ENCODE peak calls at places on chromosomes 7 and 10, in eight cellular contexts. One of them, this sample, is unnamed.

GRCh38 chr10:1199897-1200721 is 143.9 kb downstream of the WDR37 start:
- DNase-seq in aorta: no peak
- DNase-seq in activated CD4-positive, alpha-beta T cell treated with anti-CD3 and anti-CD28 coated beads, Interleukin-2, amount 50 U/mL, for 48 hours: no peak
- DNase-seq in heart right ventricle: no peak
- DNase-seq in KG1: no peak
- DNase-seq in GM12865: no peak
- DNase-seq in Caki2: no peak
- DNase-seq in stimulated activated CD4-positive, alpha-beta T cell treated with anti-CD3 and anti-CD28 coated beads, Interleukin-1b, Interleukin-23, amount 100 ng/mL, for 24 hours: no peak
- DNase-seq in this sample: no peak

GRCh38 chr7:135648235-135648634 is 14.1 kb upstream of the STMP1 start:
- DNase-seq in aorta: no peak
- DNase-seq in activated CD4-positive, alpha-beta T cell treated with anti-CD3 and anti-CD28 coated beads, Interleukin-2, amount 50 U/mL, for 48 hours: no peak
- DNase-seq in heart right ventricle: no peak
- DNase-seq in KG1: no peak
- DNase-seq in GM12865: no peak
- DNase-seq in Caki2: no peak
- DNase-seq in stimulated activated CD4-positive, alpha-beta T cell treated with anti-CD3 and anti-CD28 coated beads, Interleukin-1b, Interleukin-23, amount 100 ng/mL, for 24 hours: no peak
- DNase-seq in this sample: no peak

GRCh38 chr7:146486519-146486918 is 369.9 kb downstream of the CNTNAP2 start:
- DNase-seq in aorta: no peak
- DNase-seq in activated CD4-positive, alpha-beta T cell treated with anti-CD3 and anti-CD28 coated beads, Interleukin-2, amount 50 U/mL, for 48 hours: no peak
- DNase-seq in heart right ventricle: no peak
- DNase-seq in KG1: no peak
- DNase-seq in GM12865: no peak
- DNase-seq in Caki2: no peak
- DNase-seq in stimulated activated CD4-positive, alpha-beta T cell treated with anti-CD3 and anti-CD28 coated beads, Interleukin-1b, Interleukin-23, amount 100 ng/mL, for 24 hours: no peak
- DNase-seq in this sample: no peak

GRCh38 chr10:100006241-100006886 is 3.4 kb downstream of the DNMBP start:
- DNase-seq in aorta: no peak
- DNase-seq in activated CD4-positive, alpha-beta T cell treated with anti-CD3 and anti-CD28 coated beads, Interleukin-2, amount 50 U/mL, for 48 hours: no peak
- DNase-seq in heart right ventricle: no peak
- DNase-seq in KG1: no peak
- DNase-seq in GM12865: peak
- DNase-seq in Caki2: peak
- DNase-seq in stimulated activated CD4-positive, alpha-beta T cell treated with anti-CD3 and anti-CD28 coated beads, Interleukin-1b, Interleukin-23, amount 100 ng/mL, for 24 hours: no peak
- DNase-seq in this sample: no peak

GRCh38 chr10:61588770-61589211 is 73.9 kb upstream of the CABCOCO1 start:
- DNase-seq in aorta: no peak
- DNase-seq in activated CD4-positive, alpha-beta T cell treated with anti-CD3 and anti-CD28 coated beads, Interleukin-2, amount 50 U/mL, for 48 hours: no peak
- DNase-seq in heart right ventricle: no peak
- DNase-seq in KG1: no peak
- DNase-seq in GM12865: no peak
- DNase-seq in Caki2: peak
- DNase-seq in stimulated activated CD4-positive, alpha-beta T cell treated with anti-CD3 and anti-CD28 coated beads, Interleukin-1b, Interleukin-23, amount 100 ng/mL, for 24 hours: no peak
- DNase-seq in this sample: no peak

GRCh38 chr10:878333-878753 is 53.2 kb downstream of the LARP4B start:
- DNase-seq in aorta: no peak
- DNase-seq in activated CD4-positive, alpha-beta T cell treated with anti-CD3 and anti-CD28 coated beads, Interleukin-2, amount 50 U/mL, for 48 hours: no peak
- DNase-seq in heart right ventricle: no peak
- DNase-seq in KG1: no peak
- DNase-seq in GM12865: no peak
- DNase-seq in Caki2: no peak
- DNase-seq in stimulated activated CD4-positive, alpha-beta T cell treated with anti-CD3 and anti-CD28 coated beads, Interleukin-1b, Interleukin-23, amount 100 ng/mL, for 24 hours: no peak
- DNase-seq in this sample: no peak

GRCh38 chr10:5477948-5478693 is 21.2 kb downstream of the CALML5 start:
- DNase-seq in aorta: no peak
- DNase-seq in activated CD4-positive, alpha-beta T cell treated with anti-CD3 and anti-CD28 coated beads, Interleukin-2, amount 50 U/mL, for 48 hours: no peak
- DNase-seq in heart right ventricle: no peak
- DNase-seq in KG1: no peak
- DNase-seq in GM12865: no peak
- DNase-seq in Caki2: no peak
- DNase-seq in stimulated activated CD4-positive, alpha-beta T cell treated with anti-CD3 and anti-CD28 coated beads, Interleukin-1b, Interleukin-23, amount 100 ng/mL, for 24 hours: no peak
- DNase-seq in this sample: no peak

GRCh38 chr10:14513061-14513460 is 182.3 kb upstream of the FRMD4A start:
- DNase-seq in aorta: no peak
- DNase-seq in activated CD4-positive, alpha-beta T cell treated with anti-CD3 and anti-CD28 coated beads, Interleukin-2, amount 50 U/mL, for 48 hours: no peak
- DNase-seq in heart right ventricle: no peak
- DNase-seq in KG1: no peak
- DNase-seq in GM12865: no peak
- DNase-seq in Caki2: no peak
- DNase-seq in stimulated activated CD4-positive, alpha-beta T cell treated with anti-CD3 and anti-CD28 coated beads, Interleukin-1b, Interleukin-23, amount 100 ng/mL, for 24 hours: no peak
- DNase-seq in this sample: no peak

GRCh38 chr10:43371418-43371817 is at the start of gene FXYD4:
- DNase-seq in aorta: peak
- DNase-seq in activated CD4-positive, alpha-beta T cell treated with anti-CD3 and anti-CD28 coated beads, Interleukin-2, amount 50 U/mL, for 48 hours: no peak
- DNase-seq in heart right ventricle: no peak
- DNase-seq in KG1: no peak
- DNase-seq in GM12865: no peak
- DNase-seq in Caki2: no peak
- DNase-seq in stimulated activated CD4-positive, alpha-beta T cell treated with anti-CD3 and anti-CD28 coated beads, Interleukin-1b, Interleukin-23, amount 100 ng/mL, for 24 hours: no peak
- DNase-seq in this sample: no peak

GRCh38 chr10:114697061-114697598 is 39.1 kb upstream of the ABLIM1 start:
- DNase-seq in aorta: no peak
- DNase-seq in activated CD4-positive, alpha-beta T cell treated with anti-CD3 and anti-CD28 coated beads, Interleukin-2, amount 50 U/mL, for 48 hours: no peak
- DNase-seq in heart right ventricle: peak
- DNase-seq in KG1: no peak
- DNase-seq in GM12865: no peak
- DNase-seq in Caki2: no peak
- DNase-seq in stimulated activated CD4-positive, alpha-beta T cell treated with anti-CD3 and anti-CD28 coated beads, Interleukin-1b, Interleukin-23, amount 100 ng/mL, for 24 hours: no peak
- DNase-seq in this sample: no peak

GRCh38 chr10:34420795-34421194 is 394.3 kb downstream of the PARD3 start:
- DNase-seq in aorta: no peak
- DNase-seq in activated CD4-positive, alpha-beta T cell treated with anti-CD3 and anti-CD28 coated beads, Interleukin-2, amount 50 U/mL, for 48 hours: no peak
- DNase-seq in heart right ventricle: no peak
- DNase-seq in KG1: no peak
- DNase-seq in GM12865: no peak
- DNase-seq in Caki2: peak
- DNase-seq in stimulated activated CD4-positive, alpha-beta T cell treated with anti-CD3 and anti-CD28 coated beads, Interleukin-1b, Interleukin-23, amount 100 ng/mL, for 24 hours: no peak
- DNase-seq in this sample: no peak